ENCODE peak calls at places on chromosomes 4 and X, in six cellular contexts. One of them, this sample, is unnamed.

GRCh38 chr4:61202638-61203495 is 2.7 kb downstream of the ADGRL3 start:
- DNase-seq in HCT116: no peak
- DNase-seq in IMR-90: no peak
- DNase-seq in neural progenitor cell: peak
- DNase-seq in colonic mucosa: no peak
- DNase-seq in endothelial cell of umbilical vein: no peak
- DNase-seq in this sample: no peak

GRCh38 chrX:109974906-109975655 is 27.8 kb upstream of the TMEM164 start:
- DNase-seq in HCT116: no peak
- DNase-seq in IMR-90: no peak
- DNase-seq in neural progenitor cell: no peak
- DNase-seq in colonic mucosa: no peak
- DNase-seq in endothelial cell of umbilical vein: peak
- DNase-seq in this sample: peak

GRCh38 chrX:10103023-10103422 is 53.8 kb upstream of the CLCN4 start:
- DNase-seq in HCT116: no peak
- DNase-seq in IMR-90: peak
- DNase-seq in neural progenitor cell: no peak
- DNase-seq in colonic mucosa: no peak
- DNase-seq in endothelial cell of umbilical vein: no peak
- DNase-seq in this sample: peak

GRCh38 chr4:47075919-47076318 is 44.6 kb downstream of the GABRB1 start:
- DNase-seq in HCT116: no peak
- DNase-seq in IMR-90: no peak
- DNase-seq in neural progenitor cell: no peak
- DNase-seq in colonic mucosa: no peak
- DNase-seq in endothelial cell of umbilical vein: peak
- DNase-seq in this sample: no peak

GRCh38 chr4:89156515-89156914 is 45.2 kb downstream of the TIGD2 start:
- DNase-seq in HCT116: no peak
- DNase-seq in IMR-90: no peak
- DNase-seq in neural progenitor cell: no peak
- DNase-seq in colonic mucosa: no peak
- DNase-seq in endothelial cell of umbilical vein: no peak
- DNase-seq in this sample: no peak

GRCh38 chr4:36786519-36786918 is 458.0 kb upstream of the NWD2 start:
- DNase-seq in HCT116: no peak
- DNase-seq in IMR-90: no peak
- DNase-seq in neural progenitor cell: no peak
- DNase-seq in colonic mucosa: no peak
- DNase-seq in endothelial cell of umbilical vein: no peak
- DNase-seq in this sample: peak

GRCh38 chr4:6908397-6909112 is 1.1 kb upstream of the TBC1D14 start:
- DNase-seq in HCT116: no peak
- DNase-seq in IMR-90: peak
- DNase-seq in neural progenitor cell: no peak
- DNase-seq in colonic mucosa: no peak
- DNase-seq in endothelial cell of umbilical vein: peak
- DNase-seq in this sample: peak

GRCh38 chr4:8307714-8308113 is 38.2 kb downstream of the HTRA3 start:
- DNase-seq in HCT116: no peak
- DNase-seq in IMR-90: no peak
- DNase-seq in neural progenitor cell: no peak
- DNase-seq in colonic mucosa: no peak
- DNase-seq in endothelial cell of umbilical vein: no peak
- DNase-seq in this sample: no peak

GRCh38 chr4:135243960-135244561 is 1042.5 kb upstream of the PABPC4L start:
- DNase-seq in HCT116: no peak
- DNase-seq in IMR-90: peak
- DNase-seq in neural progenitor cell: no peak
- DNase-seq in colonic mucosa: no peak
- DNase-seq in endothelial cell of umbilical vein: no peak
- DNase-seq in this sample: peak

GRCh38 chrX:57647020-57647419 is 33.0 kb downstream of the NLRP2B start:
- DNase-seq in HCT116: no peak
- DNase-seq in IMR-90: no peak
- DNase-seq in neural progenitor cell: no peak
- DNase-seq in colonic mucosa: no peak
- DNase-seq in endothelial cell of umbilical vein: no peak
- DNase-seq in this sample: no peak

GRCh38 chr4:38468491-38468890 is 195.5 kb upstream of the KLF3 start:
- DNase-seq in HCT116: no peak
- DNase-seq in IMR-90: no peak
- DNase-seq in neural progenitor cell: no peak
- DNase-seq in colonic mucosa: no peak
- DNase-seq in endothelial cell of umbilical vein: no peak
- DNase-seq in this sample: no peak

GRCh38 chr4:140004580-140005314 is 149.2 kb downstream of the MAML3 start:
- DNase-seq in HCT116: no peak
- DNase-seq in IMR-90: peak
- DNase-seq in neural progenitor cell: peak
- DNase-seq in colonic mucosa: no peak
- DNase-seq in endothelial cell of umbilical vein: peak
- DNase-seq in this sample: peak

GRCh38 chr4:76011700-76012387 is 4.5 kb upstream of the CXCL9 start:
- DNase-seq in HCT116: no peak
- DNase-seq in IMR-90: peak
- DNase-seq in neural progenitor cell: peak
- DNase-seq in colonic mucosa: no peak
- DNase-seq in endothelial cell of umbilical vein: peak
- DNase-seq in this sample: peak

GRCh38 chr4:106587558-106587957 is 219.0 kb upstream of the GIMD1 start:
- DNase-seq in HCT116: no peak
- DNase-seq in IMR-90: peak
- DNase-seq in neural progenitor cell: no peak
- DNase-seq in colonic mucosa: no peak
- DNase-seq in endothelial cell of umbilical vein: peak
- DNase-seq in this sample: peak

GRCh38 chrX:16002185-16002584 is 121.2 kb upstream of the GRPR start:
- DNase-seq in HCT116: no peak
- DNase-seq in IMR-90: no peak
- DNase-seq in neural progenitor cell: no peak
- DNase-seq in colonic mucosa: no peak
- DNase-seq in endothelial cell of umbilical vein: peak
- DNase-seq in this sample: no peak

GRCh38 chr4:119209586-119209985 is 2.9 kb upstream of the USP53 start:
- DNase-seq in HCT116: peak
- DNase-seq in IMR-90: no peak
- DNase-seq in neural progenitor cell: no peak
- DNase-seq in colonic mucosa: no peak
- DNase-seq in endothelial cell of umbilical vein: no peak
- DNase-seq in this sample: no peak

GRCh38 chrX:150365051-150365952 is 2.2 kb downstream of the MAMLD1 start:
- DNase-seq in HCT116: peak
- DNase-seq in IMR-90: peak
- DNase-seq in neural progenitor cell: peak
- DNase-seq in colonic mucosa: peak
- DNase-seq in endothelial cell of umbilical vein: peak
- DNase-seq in this sample: peak

GRCh38 chrX:2513120-2513664 is 12.4 kb upstream of the DHRSX start:
- DNase-seq in HCT116: no peak
- DNase-seq in IMR-90: no peak
- DNase-seq in neural progenitor cell: no peak
- DNase-seq in colonic mucosa: no peak
- DNase-seq in endothelial cell of umbilical vein: no peak
- DNase-seq in this sample: no peak

DNA sequence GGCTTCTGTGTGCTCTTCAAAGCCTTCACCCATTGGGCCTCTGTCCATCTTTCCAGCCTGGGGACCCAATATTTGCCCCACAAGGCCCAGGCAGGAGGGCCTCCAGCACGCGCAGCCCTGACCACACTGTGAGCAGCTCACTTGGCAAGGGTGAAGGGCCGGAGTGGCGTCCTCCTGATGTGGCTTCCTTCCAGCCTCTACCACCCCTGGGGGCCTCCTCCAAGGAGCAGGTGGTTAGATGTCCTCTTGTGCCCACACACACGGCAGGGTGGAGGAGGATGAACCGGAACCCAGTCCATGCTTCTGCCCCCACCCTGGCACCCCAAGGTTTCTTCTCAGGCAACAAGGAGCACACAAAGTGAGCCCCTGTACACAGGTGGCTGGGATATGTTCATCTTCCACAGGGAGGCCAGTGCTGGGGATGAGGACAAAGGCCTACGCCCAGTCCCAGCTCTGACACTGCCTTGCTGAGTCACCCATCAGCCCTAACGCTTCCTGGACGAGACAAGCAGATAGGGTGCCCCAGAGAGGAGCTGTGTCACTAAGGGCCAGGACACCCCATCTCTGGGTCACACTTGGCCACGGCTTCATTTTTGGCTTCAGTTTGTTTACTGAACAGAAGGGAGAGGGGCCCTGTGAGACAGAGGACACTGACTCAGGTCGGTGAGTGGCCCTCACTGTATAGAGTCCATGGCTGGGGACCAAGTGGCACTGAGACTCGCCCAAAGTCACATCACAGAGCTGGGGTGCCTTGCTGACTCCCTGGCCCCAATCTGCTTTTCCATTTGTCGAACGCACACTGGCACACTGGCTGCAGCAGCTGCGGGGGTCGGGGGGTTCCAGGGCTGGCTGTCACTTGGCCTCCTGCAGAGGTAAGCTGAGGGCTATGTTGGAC is 1.9 kb downstream of the UBL4A start:
- DNase-seq in HCT116: no peak
- DNase-seq in IMR-90: no peak
- DNase-seq in neural progenitor cell: no peak
- DNase-seq in colonic mucosa: peak
- DNase-seq in endothelial cell of umbilical vein: no peak
- DNase-seq in this sample: no peak
- H3K9ac ChIP-seq in HCT116: no peak
- H3K9ac ChIP-seq in IMR-90: no peak
- H3K9ac ChIP-seq in neural progenitor cell: no peak
- H3K9ac ChIP-seq in colonic mucosa: no peak
- H3K9ac ChIP-seq in endothelial cell of umbilical vein: no peak
- H3K9ac ChIP-seq in this sample: no peak

GRCh38 chr4:70903282-70903603 is 1.1 kb downstream of the MOB1B start:
- DNase-seq in HCT116: no peak
- DNase-seq in IMR-90: no peak
- DNase-seq in neural progenitor cell: peak
- DNase-seq in colonic mucosa: peak
- DNase-seq in endothelial cell of umbilical vein: peak
- DNase-seq in this sample: no peak

GRCh38 chr4:70901607-70901983 is 574 bp upstream of the MOB1B start:
- DNase-seq in HCT116: no peak
- DNase-seq in IMR-90: no peak
- DNase-seq in neural progenitor cell: no peak
- DNase-seq in colonic mucosa: no peak
- DNase-seq in endothelial cell of umbilical vein: no peak
- DNase-seq in this sample: no peak

GRCh38 chr4:70902577-70903281 is 560 bp downstream of the MOB1B start:
- DNase-seq in HCT116: no peak
- DNase-seq in IMR-90: peak
- DNase-seq in neural progenitor cell: no peak
- DNase-seq in colonic mucosa: peak
- DNase-seq in endothelial cell of umbilical vein: peak
- DNase-seq in this sample: no peak

GRCh38 chr4:70901984-70902576 is at the start of gene MOB1B:
- DNase-seq in HCT116: peak
- DNase-seq in IMR-90: peak
- DNase-seq in neural progenitor cell: peak
- DNase-seq in colonic mucosa: peak
- DNase-seq in endothelial cell of umbilical vein: peak
- DNase-seq in this sample: peak
- TF ChIP-seq CTCF in HCT116: peak
- TF ChIP-seq CTCF in IMR-90: peak
- TF ChIP-seq CTCF in neural progenitor cell: peak
- TF ChIP-seq CTCF in colonic mucosa: peak
- TF ChIP-seq CTCF in endothelial cell of umbilical vein: no peak
- TF ChIP-seq CTCF in this sample: no peak

GRCh38 chr4:94711635-94712034 is 46.1 kb upstream of the BMPR1B start:
- DNase-seq in HCT116: no peak
- DNase-seq in IMR-90: no peak
- DNase-seq in neural progenitor cell: no peak
- DNase-seq in colonic mucosa: no peak
- DNase-seq in endothelial cell of umbilical vein: no peak
- DNase-seq in this sample: peak

GRCh38 chr4:94714360-94714759 is 43.4 kb upstream of the BMPR1B start:
- DNase-seq in HCT116: no peak
- DNase-seq in IMR-90: peak
- DNase-seq in neural progenitor cell: no peak
- DNase-seq in colonic mucosa: no peak
- DNase-seq in endothelial cell of umbilical vein: no peak
- DNase-seq in this sample: peak

GRCh38 chr4:94714761-94715160 is 43.0 kb upstream of the BMPR1B start:
- DNase-seq in HCT116: no peak
- DNase-seq in IMR-90: peak
- DNase-seq in neural progenitor cell: no peak
- DNase-seq in colonic mucosa: no peak
- DNase-seq in endothelial cell of umbilical vein: peak
- DNase-seq in this sample: peak
- H3K27ac ChIP-seq in HCT116: no peak
- H3K27ac ChIP-seq in IMR-90: peak
- H3K27ac ChIP-seq in neural progenitor cell: no peak
- H3K27ac ChIP-seq in colonic mucosa: no peak
- H3K27ac ChIP-seq in endothelial cell of umbilical vein: no peak
- H3K27ac ChIP-seq in this sample: peak

GRCh38 chrX:140765043-140765784 is 55.7 kb downstream of the LINC00632 start:
- DNase-seq in HCT116: no peak
- DNase-seq in IMR-90: peak
- DNase-seq in neural progenitor cell: peak
- DNase-seq in colonic mucosa: no peak
- DNase-seq in endothelial cell of umbilical vein: peak
- DNase-seq in this sample: peak
- H3K9ac ChIP-seq in HCT116: no peak
- H3K9ac ChIP-seq in IMR-90: peak
- H3K9ac ChIP-seq in neural progenitor cell: no peak
- H3K9ac ChIP-seq in colonic mucosa: no peak
- H3K9ac ChIP-seq in endothelial cell of umbilical vein: peak
- H3K9ac ChIP-seq in this sample: peak